ENCODE peak calls at places on chromosomes 7 and 10, in ten cellular contexts. N is tibial nerve, Q is heart left ventricle, X is IMR-90, W is adrenal gland, C is sigmoid colon, J is suprapubic skin, I is prostate gland, B is stomach, U is endothelial cell of umbilical vein. R is an unnamed sample. For H3K36me3, the result is how much of the 10 kb centered on the place peaks cover.

GRCh38 chr10:113560071-113560470 is 7.2 kb downstream of the HABP2 start:
- DNase-seq in B (no peak), I (no peak), J (no peak), X (no peak), U (no peak), Q (no peak), C (no peak), W (no peak), N (no peak), R (no peak)

GRCh38 chr7:134779741-134780065 is 269 bp downstream of the CALD1 start:
- DNase-seq in B (no peak), Q (no peak), W (no peak), J (no peak), C (no peak), X (no peak), I (no peak), N (no peak), U (no peak), R (no peak)

GRCh38 chr7:102080371-102081243 is 206.1 kb upstream of the SH2B2 start:
- DNase-seq in U (peak), C (no peak), N (no peak), B (no peak), W (no peak), I (no peak), Q (no peak), X (no peak), J (no peak), R (no peak)

GRCh38 chr7:22549667-22550513 is 49.9 kb upstream of the STEAP1B start:
- DNase-seq in C (peak), J (no peak), X (peak), W (no peak), U (peak), Q (no peak), I (no peak), N (no peak), B (no peak), R (no peak)

GRCh38 chr7:48832303-48832845 is 92.0 kb upstream of the CDC14C start:
- DNase-seq in B (no peak), X (no peak), N (no peak), J (no peak), Q (no peak), I (no peak), U (no peak), C (no peak), W (no peak), R (no peak)

GRCh38 chr10:47249881-47250280 is 50.1 kb upstream of the GDF10 start:
- DNase-seq in U (no peak), W (no peak), N (no peak), C (no peak), I (no peak), X (no peak), B (no peak), J (no peak), Q (no peak), R (no peak)

GRCh38 chr10:17005621-17006566 is 123.7 kb downstream of the CUBN start:
- DNase-seq in X (no peak), Q (no peak), B (no peak), I (no peak), C (no peak), J (no peak), W (no peak), U (no peak), N (no peak), R (no peak)

GRCh38 chr10:35459449-35459847 is 123.1 kb downstream of the CCNY start:
- DNase-seq in B (no peak), W (no peak), J (no peak), Q (no peak), N (no peak), X (no peak), I (no peak), C (no peak), U (no peak), R (no peak)

GRCh38 chr7:75914169-75914654 is 743 bp upstream of the POR start:
- DNase-seq in C (no peak), N (no peak), W (no peak), Q (no peak), B (no peak), J (no peak), U (no peak), X (no peak), I (no peak), R (peak)

GRCh38 chr10:93941603-93942002 is 47.8 kb downstream of the SLC35G1 start:
- DNase-seq in C (no peak), I (no peak), N (no peak), U (no peak), J (no peak), Q (no peak), X (no peak), B (no peak), W (no peak), R (no peak)

GRCh38 chr7:100567045-100567730 is 6.5 kb downstream of the SAP25 start:
- DNase-seq in C (no peak), Q (no peak), W (peak), X (no peak), I (no peak), U (no peak), N (no peak), B (no peak), J (no peak), R (no peak)

GRCh38 chr7:76008156-76008687 is 13.8 kb upstream of the TMEM120A start:
- DNase-seq in I (no peak), Q (no peak), X (no peak), C (peak), J (no peak), W (no peak), B (no peak), U (no peak), N (no peak), R (no peak)

GRCh38 chr10:73886625-73887024 is 12.3 kb upstream of the CAMK2G start:
- DNase-seq in X (no peak), Q (no peak), W (no peak), J (no peak), B (no peak), U (no peak), N (no peak), I (no peak), C (no peak), R (no peak)

GRCh38 chr7:94305836-94306235 is 88.9 kb upstream of the COL1A2 start:
- DNase-seq in I (no peak), J (no peak), X (no peak), Q (no peak), N (no peak), W (no peak), U (no peak), B (no peak), C (no peak), R (no peak)

GRCh38 chr10:100877451-100877850 is 35.3 kb upstream of the SLF2 start:
- DNase-seq in U (no peak), B (no peak), X (no peak), Q (no peak), I (no peak), J (no peak), W (no peak), N (no peak), C (no peak), R (no peak)

GRCh38 chr10:61663466-61663865 is 737 bp downstream of the CABCOCO1 start:
- DNase-seq in Q (no peak), N (no peak), X (no peak), I (no peak), B (no peak), U (peak), J (no peak), W (no peak), C (no peak), R (no peak)

GRCh38 chr7:45583296-45583695 is 9.1 kb downstream of the ADCY1 start:
- DNase-seq in W (no peak), Q (no peak), X (no peak), U (no peak), N (no peak), J (no peak), B (no peak), C (peak), I (no peak), R (peak)

GRCh38 chr10:70497120-70497545 is 18.6 kb downstream of the PALD1 start:
- DNase-seq in X (no peak), W (no peak), Q (no peak), I (no peak), N (no peak), C (no peak), U (no peak), B (no peak), J (no peak), R (no peak)

GRCh38 chr7:17593854-17594419 is 295.5 kb downstream of the AHR start:
- DNase-seq in X (peak), N (no peak), U (no peak), Q (no peak), W (no peak), I (no peak), C (no peak), B (no peak), J (no peak), R (no peak)

GRCh38 chr7:128872394-128872824 is 9.8 kb downstream of the ATP6V1F start:
- DNase-seq in B (no peak), I (no peak), J (no peak), C (no peak), W (no peak), U (no peak), X (no peak), Q (no peak), N (no peak), R (no peak)

GRCh38 chr7:52958621-52959140 is 76.8 kb upstream of the POM121L12 start:
- DNase-seq in I (no peak), Q (no peak), U (no peak), N (no peak), J (no peak), B (no peak), C (no peak), X (no peak), W (no peak), R (no peak)

GRCh38 chr10:110340821-110341220 is 36.1 kb upstream of the SMNDC1 start:
- DNase-seq in B (no peak), Q (no peak), X (peak), W (no peak), U (no peak), I (no peak), C (no peak), N (no peak), J (no peak), R (no peak)

GRCh38 chr7:127396184-127396583 is 3.7 kb upstream of the ZNF800 start:
- DNase-seq in B (no peak), W (peak), Q (no peak), U (no peak), X (no peak), C (no peak), N (no peak), I (no peak), J (no peak), R (no peak)

GRCh38 chr7:50155755-50156154 is 62.7 kb upstream of the ZPBP start:
- DNase-seq in X (no peak), J (no peak), C (no peak), N (no peak), W (no peak), I (no peak), B (no peak), U (no peak), Q (no peak), R (no peak)

GRCh38 chr10:26779176-26779860 is 81.4 kb downstream of the ABI1 start:
- DNase-seq in W (no peak), I (no peak), C (no peak), X (no peak), N (no peak), Q (no peak), J (no peak), B (no peak), U (no peak), R (no peak)

GRCh38 chr10:132121511-132121830 is 55.7 kb downstream of the JAKMIP3 start:
- DNase-seq in B (no peak), C (no peak), U (no peak), X (no peak), N (no peak), Q (no peak), W (no peak), I (no peak), J (no peak), R (no peak)

GRCh38 chr7:13414181-13414580 is 575.3 kb downstream of the ETV1 start:
- DNase-seq in J (no peak), B (no peak), C (no peak), X (no peak), W (no peak), I (no peak), N (no peak), Q (no peak), U (no peak), R (no peak)

GRCh38 chr7:156123362-156123761 is 311.1 kb upstream of the SHH start:
- DNase-seq in B (no peak), C (no peak), I (no peak), U (no peak), Q (no peak), W (no peak), N (no peak), J (no peak), X (no peak), R (no peak)

GRCh38 chr10:102120987-102121738 is 995 bp upstream of the LDB1 start:
- DNase-seq in I (peak), X (peak), C (peak), W (peak), U (no peak), J (peak), Q (peak), B (peak), N (peak), R (no peak)

GRCh38 chr10:9911488-9911887 is 1106.2 kb upstream of the CELF2 start:
- DNase-seq in J (no peak), N (no peak), C (no peak), Q (no peak), W (no peak), B (no peak), I (no peak), X (no peak), U (no peak), R (no peak)

GRCh38 chr10:96718304-96718990 is 1.9 kb downstream of the PIK3AP1 start:
- DNase-seq in I (no peak), U (no peak), Q (no peak), J (no peak), C (no peak), B (no peak), W (no peak), X (no peak), N (no peak), R (no peak)

GRCh38 chr10:102229810-102230263 is 3.7 kb downstream of the ELOVL3 start:
- DNase-seq in N (peak), U (peak), W (peak), C (peak), X (peak), I (peak), Q (peak), B (peak), J (peak), R (peak)

GRCh38 chr10:132654708-132655661 is 117.4 kb downstream of the INPP5A start:
- DNase-seq in N (no peak), U (peak), C (no peak), J (no peak), B (peak), I (no peak), Q (no peak), W (no peak), X (peak), R (no peak)

GRCh38 chr7:26199301-26200112 is 1.0 kb downstream of the HNRNPA2B1 start:
- DNase-seq in B (peak), X (peak), I (peak), U (peak), Q (peak), N (peak), J (peak), W (peak), C (peak), R (peak)

GRCh38 chr10:90968448-90969086 is 47.7 kb upstream of the ANKRD1 start:
- DNase-seq in I (no peak), N (no peak), J (no peak), U (peak), Q (no peak), X (peak), W (no peak), C (no peak), B (no peak), R (no peak)

GRCh38 chr10:21372651-21373410 is 152.7 kb downstream of the SKIDA1 start:
- DNase-seq in N (no peak), B (no peak), X (peak), I (peak), Q (peak), U (peak), W (peak), J (no peak), C (no peak), R (no peak)
- TF ChIP-seq POLR2A in N (no peak), B (no peak), X (no peak), I (no peak), Q (no peak), U (no peak), W (peak), J (no peak), C (no peak), R (no peak)

GRCh38 chr10:5937016-5937415 is 40.3 kb downstream of the IL15RA start:
- DNase-seq in B (no peak), I (no peak), U (no peak), Q (no peak), X (no peak), C (no peak), N (no peak), W (no peak), J (no peak), R (no peak)
- H3K36me3 ChIP-seq in B (half or more), I (under half), U (under half), Q (half or more), X (under half), C (under half), N (under half), W (under half), J (half or more), R (under half)

DNA sequence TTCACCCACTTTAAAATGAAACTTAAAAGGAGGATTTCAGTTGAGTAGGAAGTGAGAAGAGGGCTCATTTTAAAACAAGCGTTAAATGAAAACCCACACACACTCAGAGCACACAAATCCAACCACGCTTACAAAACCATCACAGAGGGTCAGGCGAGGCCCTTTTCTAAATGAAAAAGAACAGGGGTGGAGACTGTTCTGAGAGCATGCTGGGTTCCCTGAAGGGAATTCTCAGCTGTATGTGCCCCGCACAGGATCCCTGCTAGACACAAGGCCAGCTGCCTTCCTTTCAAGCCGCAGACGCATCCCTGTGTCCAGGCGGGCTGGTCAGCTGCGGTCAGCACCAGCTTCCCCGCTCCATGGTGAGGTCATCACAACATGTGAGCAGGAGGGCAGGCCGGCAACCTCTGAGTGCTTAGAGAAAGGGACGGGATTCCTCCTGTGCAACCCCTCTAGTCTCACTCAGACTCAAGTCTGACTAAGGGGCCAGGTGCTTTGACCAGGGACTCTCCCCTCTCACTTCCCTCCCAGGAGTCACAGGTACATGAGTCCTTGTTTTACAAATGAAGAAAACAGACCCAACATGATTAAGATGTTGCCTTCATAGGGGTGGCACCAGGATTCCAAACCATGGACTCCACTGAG is 111.9 kb downstream of the EGFR start:
- DNase-seq in X (peak), I (no peak), N (peak), B (no peak), Q (peak), W (no peak), U (no peak), J (peak), C (peak), R (no peak)
- TF ChIP-seq POLR2A in X (peak), I (no peak), N (no peak), B (no peak), Q (no peak), W (no peak), U (no peak), J (no peak), C (no peak), R (no peak)

DNA sequence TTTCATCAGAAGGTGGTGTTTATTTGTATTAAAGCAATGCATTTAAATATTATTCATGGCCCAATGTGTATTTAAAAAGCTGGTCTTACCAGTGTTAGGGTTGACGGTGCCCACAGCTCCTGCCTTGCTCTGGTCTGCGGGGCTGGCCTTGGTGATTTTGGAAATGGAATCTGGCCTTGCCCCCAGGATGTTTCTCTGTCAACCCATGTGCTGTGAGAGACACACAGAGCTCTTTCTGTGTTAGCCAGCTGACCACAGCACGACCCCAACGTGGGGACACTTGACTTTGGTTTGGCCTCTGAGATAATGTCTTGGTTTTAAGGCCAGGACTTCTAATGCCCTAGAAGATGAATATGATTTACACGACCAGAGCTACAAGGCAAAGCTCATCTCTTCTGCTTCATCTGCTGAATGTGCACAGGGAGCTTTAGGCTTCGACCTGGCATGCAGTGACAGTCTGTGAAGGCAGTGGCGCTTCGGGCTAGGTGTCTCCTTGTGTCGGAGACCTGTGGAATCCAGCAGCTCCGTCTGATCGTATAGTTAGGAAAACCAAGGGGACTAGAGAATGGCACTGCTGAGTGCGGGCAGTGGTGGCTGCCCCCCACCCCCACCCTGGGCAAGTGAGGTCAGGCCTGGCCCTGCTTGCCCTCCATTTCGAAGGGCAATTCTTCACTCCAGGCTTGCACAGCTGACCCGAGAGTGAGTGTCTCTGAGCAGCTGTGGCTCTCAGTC is 246.1 kb downstream of the EBF3 start:
- DNase-seq in C (peak), J (no peak), Q (no peak), W (no peak), B (no peak), U (no peak), I (no peak), X (no peak), N (no peak), R (no peak)
- H3K36me3 ChIP-seq in C (under half), J (under half), Q (under half), W (under half), B (under half), U (under half), I (under half), X (under half), N (under half), R (under half)